ENCODE peak calls at places on chromosome X, in four cellular contexts. G, S, F and M are unnamed samples.

GRCh38 chrX:3711331-3711917 is 2.0 kb downstream of the PRKX start:
- DNase-seq in S (no peak), G (peak), F (no peak), M (no peak)

GRCh38 chrX:38774249-38774648 is 27.0 kb upstream of the MID1IP1 start:
- DNase-seq in G (no peak), S (no peak), F (no peak), M (no peak)

GRCh38 chrX:9164535-9165425 is 130.9 kb upstream of the FAM9B start:
- DNase-seq in S (no peak), G (no peak), F (no peak), M (no peak)

GRCh38 chrX:151870603-151871002 is 42.1 kb upstream of the MAGEA4 start:
- DNase-seq in S (no peak), F (no peak), G (no peak), M (no peak)

GRCh38 chrX:96685205-96686099 is 810 bp downstream of the DIAPH2 start:
- DNase-seq in F (no peak), S (no peak), G (no peak), M (no peak)

GRCh38 chrX:38561951-38562719 is 793 bp downstream of the TSPAN7 start:
- DNase-seq in F (peak), S (no peak), G (peak), M (peak)

GRCh38 chrX:107541244-107541643 is 87.1 kb upstream of the PRPS1 start:
- DNase-seq in G (no peak), S (no peak), F (no peak), M (no peak)

GRCh38 chrX:146433771-146434170 is 375.8 kb upstream of the CXorf51B start:
- DNase-seq in G (no peak), S (no peak), F (no peak), M (no peak)

GRCh38 chrX:9195199-9195880 is 161.4 kb upstream of the FAM9B start:
- DNase-seq in S (no peak), G (no peak), F (no peak), M (no peak)

GRCh38 chrX:43949669-43950068 is 23.5 kb downstream of the NDP start:
- DNase-seq in G (peak), S (no peak), F (peak), M (no peak)

GRCh38 chrX:44428989-44429627 is 85.6 kb upstream of the EFHC2 start:
- DNase-seq in G (no peak), F (no peak), S (no peak), M (no peak)